ENCODE peak calls at places on chromosomes 3 and 15, in five cellular contexts. Q is esophagus squamous epithelium, U is upper lobe of left lung, H is ovary, O is stomach. N is an unnamed sample. For H3K4me1, the result is how much of the 10 kb centered on the place peaks cover.

GRCh38 chr3:11818033-11818432 is 28.7 kb downstream of the TAMM41 start:
- DNase-seq in H (no peak), Q (no peak), O (no peak), U (no peak), N (no peak)

GRCh38 chr15:29676961-29677402 is 145.3 kb downstream of the TJP1 start:
- DNase-seq in O (no peak), U (no peak), H (no peak), Q (no peak), N (no peak)

GRCh38 chr3:5239602-5240001 is 52.1 kb downstream of the EDEM1 start:
- DNase-seq in U (no peak), H (no peak), O (no peak), Q (no peak), N (no peak)

GRCh38 chr3:191239439-191240035 is 40.5 kb downstream of the OSTN start:
- DNase-seq in H (no peak), U (no peak), Q (no peak), O (no peak), N (no peak)

GRCh38 chr3:169613895-169614294 is 49.6 kb downstream of the MECOM start:
- DNase-seq in O (no peak), Q (no peak), U (no peak), H (no peak), N (no peak)

GRCh38 chr15:77346637-77347036 is 73.3 kb downstream of the PEAK1 start:
- DNase-seq in Q (no peak), O (no peak), H (no peak), U (no peak), N (no peak)

GRCh38 chr3:12351145-12351544 is 62.3 kb downstream of the PPARG start:
- DNase-seq in Q (no peak), H (no peak), O (no peak), U (no peak), N (no peak)

GRCh38 chr15:81480645-81481053 is 106.6 kb upstream of the TMC3 start:
- DNase-seq in Q (no peak), U (no peak), H (peak), O (no peak), N (no peak)

GRCh38 chr15:59993041-59993750 is 10.9 kb upstream of the FOXB1 start:
- DNase-seq in U (peak), Q (no peak), H (no peak), O (no peak), N (no peak)

GRCh38 chr3:141403576-141403975 is 35.3 kb downstream of the ZBTB38 start:
- DNase-seq in H (no peak), O (no peak), Q (no peak), U (no peak), N (no peak)

GRCh38 chr15:59313703-59314332 is 58.9 kb downstream of the MYO1E start:
- DNase-seq in O (peak), H (peak), U (no peak), Q (no peak), N (peak)

GRCh38 chr3:35640186-35640584 is 860 bp downstream of the ARPP21 start:
- DNase-seq in U (no peak), Q (no peak), H (no peak), O (no peak), N (no peak)

GRCh38 chr15:60511351-60512157 is 32.6 kb upstream of the ICE2 start:
- DNase-seq in U (peak), H (no peak), Q (no peak), O (no peak), N (no peak)

GRCh38 chr3:4953119-4953518 is 26.1 kb upstream of the BHLHE40 start:
- DNase-seq in O (no peak), U (no peak), Q (no peak), H (no peak), N (no peak)

GRCh38 chr3:52248165-52248541 is 2.6 kb downstream of the PPM1M start:
- DNase-seq in U (no peak), O (no peak), H (peak), Q (no peak), N (no peak)

GRCh38 chr15:67049351-67050044 is 15.9 kb upstream of the SMAD3 start:
- DNase-seq in O (no peak), H (no peak), U (no peak), Q (no peak), N (no peak)

GRCh38 chr3:141308588-141309218 is 59.6 kb upstream of the ZBTB38 start:
- DNase-seq in U (no peak), O (peak), Q (no peak), H (peak), N (no peak)

GRCh38 chr3:160804762-160805161 is 48.7 kb downstream of the PPM1L start:
- DNase-seq in O (peak), Q (no peak), U (no peak), H (no peak), N (no peak)

GRCh38 chr3:190444576-190445145 is 5.0 kb downstream of the TMEM207 start:
- DNase-seq in H (no peak), Q (no peak), O (no peak), U (no peak), N (no peak)

GRCh38 chr15:25903024-25903581 is 40.0 kb upstream of the ATP10A start:
- DNase-seq in O (no peak), Q (no peak), H (no peak), U (peak), N (no peak)

GRCh38 chr3:132432639-132433038 is 15.3 kb downstream of the DNAJC13 start:
- DNase-seq in U (no peak), H (no peak), O (no peak), Q (no peak), N (no peak)

GRCh38 chr3:46168583-46168982 is 39.5 kb downstream of the CCR1 start:
- DNase-seq in O (no peak), U (no peak), Q (no peak), H (no peak), N (no peak)

GRCh38 chr3:140363801-140364200 is 314.1 kb upstream of the TRIM42 start:
- DNase-seq in Q (no peak), H (peak), O (peak), U (no peak), N (no peak)

GRCh38 chr3:38046027-38046426 is 7.0 kb downstream of the DLEC1 start:
- DNase-seq in O (no peak), Q (no peak), U (no peak), H (no peak), N (no peak)

GRCh38 chr3:161273589-161274218 is 52.6 kb downstream of the NMD3 start:
- DNase-seq in U (no peak), H (no peak), Q (no peak), O (no peak), N (peak)

GRCh38 chr3:23198801-23199200 is 4.3 kb upstream of the UBE2E2 start:
- DNase-seq in O (no peak), U (no peak), H (no peak), Q (no peak), N (no peak)

GRCh38 chr3:53269888-53270880 is 14.4 kb upstream of the TKT start:
- DNase-seq in Q (peak), H (peak), O (peak), U (peak), N (peak)
- TF ChIP-seq POLR2A in Q (no peak), H (no peak), O (no peak), U (no peak), N (no peak)

DNA sequence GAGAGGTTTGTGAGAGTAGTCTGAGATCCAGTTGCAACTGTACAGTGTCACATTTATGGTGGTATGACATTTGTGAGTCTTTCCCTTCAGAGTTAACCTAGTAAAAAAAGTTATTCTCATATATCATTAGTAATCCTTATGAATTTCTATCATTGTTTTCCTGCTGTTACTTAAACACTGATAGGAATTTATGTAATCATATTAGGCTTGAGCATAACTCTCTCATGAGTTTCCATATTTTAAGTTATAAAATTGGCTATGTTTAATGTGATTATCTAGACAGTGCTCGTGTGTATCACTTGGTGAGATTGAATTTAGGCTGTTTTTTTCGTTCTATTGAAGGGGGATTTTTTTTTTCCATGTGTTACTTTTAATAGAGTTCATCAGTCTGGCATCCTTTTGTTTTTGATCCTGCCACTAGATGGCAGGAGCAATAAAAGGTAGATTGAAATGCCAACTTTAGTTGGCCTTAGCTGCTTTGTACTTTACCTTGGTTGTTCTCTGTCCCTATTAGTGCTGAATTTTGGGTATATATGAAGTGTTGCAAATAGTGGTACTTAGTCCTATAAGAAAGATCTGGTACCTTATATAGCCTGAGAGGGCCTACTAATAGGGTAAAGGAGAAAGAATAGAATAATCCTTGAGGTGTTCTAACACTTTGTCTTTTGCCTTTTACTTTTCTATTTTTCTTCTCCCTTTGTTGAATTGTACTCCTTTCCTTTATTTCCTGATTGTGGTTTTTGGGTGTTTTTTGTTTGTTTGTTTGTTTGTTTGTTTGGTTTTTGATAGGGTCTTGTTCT is 17.9 kb downstream of the STT3B start:
- DNase-seq in Q (no peak), H (no peak), O (no peak), U (no peak), N (peak)
- H3K4me1 ChIP-seq in Q (under half), H (under half), O (half or more), U (under half), N (under half)

GRCh38 chr3:60542981-60543380 is 708.3 kb downstream of the FHIT start:
- DNase-seq in O (no peak), Q (no peak), U (no peak), H (no peak), N (no peak)
- H3K27ac ChIP-seq in O (no peak), Q (no peak), U (no peak), H (no peak), N (no peak)

GRCh38 chr15:88913017-88913849 is at the start of gene MFGE8:
- DNase-seq in Q (no peak), U (peak), H (peak), O (peak), N (peak)
- TF ChIP-seq POLR2A in Q (peak), U (no peak), H (peak), O (no peak), N (peak)

GRCh38 chr3:196080997-196081833 is 675 bp downstream of the TFRC start:
- DNase-seq in Q (no peak), H (peak), O (peak), U (peak), N (peak)

GRCh38 chr3:196080517-196080841 is 1.4 kb downstream of the TFRC start:
- DNase-seq in U (no peak), O (no peak), Q (no peak), H (no peak), N (no peak)

GRCh38 chr3:196085534-196085933 is 3.6 kb upstream of the TFRC start:
- DNase-seq in O (no peak), H (no peak), Q (no peak), U (no peak), N (no peak)

GRCh38 chr3:196081834-196082470 is at the start of gene TFRC:
- DNase-seq in U (peak), O (peak), H (peak), Q (peak), N (peak)

GRCh38 chr3:196082471-196082971 is 631 bp upstream of the TFRC start:
- DNase-seq in U (no peak), H (no peak), O (no peak), Q (no peak), N (no peak)
- H3K4me1 ChIP-seq in U (under half), H (under half), O (under half), Q (under half), N (under half)

GRCh38 chr3:32432045-32432710 is 40.5 kb downstream of the CMTM7 start:
- DNase-seq in H (no peak), Q (no peak), U (no peak), O (peak), N (no peak)
- H3K27ac ChIP-seq in H (no peak), Q (no peak), U (no peak), O (peak), N (no peak)

GRCh38 chr3:138984816-138985215 is 21.3 kb downstream of the PRR23A start:
- DNase-seq in H (no peak), U (no peak), Q (no peak), O (no peak), N (no peak)
- TF ChIP-seq POLR2A in H (no peak), U (no peak), Q (no peak), O (no peak), N (no peak)

GRCh38 chr3:138186803-138187295 is 252 bp upstream of the ARMC8 start:
- DNase-seq in Q (no peak), U (peak), O (peak), H (peak), N (peak)
- H3K4me1 ChIP-seq in Q (under half), U (under half), O (under half), H (under half), N (under half)

GRCh38 chr3:50353231-50354004 is 2.8 kb downstream of the CYB561D2 start:
- DNase-seq in H (no peak), O (no peak), U (peak), Q (no peak), N (no peak)
- H3K27ac ChIP-seq in H (no peak), O (peak), U (no peak), Q (no peak), N (no peak)

DNA sequence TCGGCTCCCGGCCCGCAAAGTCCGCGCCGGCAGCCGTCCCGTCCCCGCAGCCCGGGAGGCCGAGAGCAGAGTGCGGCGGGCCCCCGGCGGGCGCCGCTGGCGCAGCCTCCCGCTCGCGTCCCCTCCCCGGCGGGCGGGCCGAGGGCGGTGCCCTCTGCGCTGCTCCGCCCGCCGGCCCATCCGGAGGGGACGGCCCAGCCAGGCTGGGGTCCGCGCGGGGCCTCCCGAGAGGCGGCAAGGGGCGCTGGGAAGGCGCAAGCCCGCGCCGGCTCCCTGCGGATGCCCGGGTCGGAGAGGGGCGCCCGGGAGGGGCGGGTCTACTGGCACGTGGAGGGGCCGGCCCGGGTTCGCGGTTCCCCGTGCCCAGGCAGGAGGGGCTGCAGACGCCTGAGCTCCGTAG is at the start of the genes CLCN2 and POLR2H:
- DNase-seq in Q (no peak), O (peak), U (peak), H (peak), N (no peak)
- TF ChIP-seq POLR2A in Q (peak), O (no peak), U (no peak), H (peak), N (peak)

N was measured in tibial nerve.